ENCODE peak calls at places on chromosomes 7 and 10, in four cellular contexts. F is GM23248, W is thoracic aorta, J is pancreas. M is an unnamed sample.

GRCh38 chr10:17684537-17684936 is 40.6 kb downstream of the STAM start:
- DNase-seq in J (no peak), F (no peak), W (no peak), M (no peak)

GRCh38 chr10:71754562-71754961 is 18.8 kb downstream of the VSIR start:
- DNase-seq in J (no peak), F (no peak), W (no peak), M (no peak)

GRCh38 chr7:15096853-15097252 is 194.3 kb upstream of the DGKB start:
- DNase-seq in F (no peak), J (no peak), W (no peak), M (no peak)

GRCh38 chr10:24333736-24334135 is 124.8 kb downstream of the KIAA1217 start:
- DNase-seq in F (peak; percentile 51), W (no peak), J (no peak), M (no peak)

GRCh38 chr7:93307131-93307660 is 75.0 kb downstream of the VPS50 start:
- DNase-seq in F (peak; percentile 86), J (no peak), W (no peak), M (peak; percentile 51)

GRCh38 chr10:71761105-71761511 is 12.2 kb downstream of the VSIR start:
- DNase-seq in F (no peak), W (no peak), J (no peak), M (peak; percentile 82)

GRCh38 chr10:103958996-103959395 is 7.9 kb upstream of the SLK start:
- DNase-seq in W (no peak), F (peak; percentile 16), J (no peak), M (peak; percentile 83)

GRCh38 chr10:69864321-69864720 is 62.6 kb downstream of the COL13A1 start:
- DNase-seq in W (no peak), F (peak; percentile 99), J (no peak), M (peak; percentile 92)

GRCh38 chr7:44460325-44460724 is 30.1 kb downstream of the NUDCD3 start:
- DNase-seq in W (no peak), F (no peak), J (no peak), M (peak; percentile 30)

GRCh38 chr7:50399635-50400034 is 50.5 kb downstream of the FIGNL1 start:
- DNase-seq in F (no peak), J (no peak), W (no peak), M (no peak)

GRCh38 chr10:76150139-76150885 is 718.9 kb downstream of the LRMDA start:
- DNase-seq in W (no peak), J (peak; percentile 39), F (peak; percentile 5), M (peak; percentile 73)

GRCh38 chr10:66455304-66455703 is 470.5 kb upstream of the LRRTM3 start:
- DNase-seq in J (no peak), F (no peak), W (no peak), M (peak; percentile 2)

GRCh38 chr7:30173058-30173897 is 38.5 kb downstream of the MTURN start:
- DNase-seq in J (peak; percentile 81), W (peak; percentile 43), F (peak; percentile 98), M (peak; percentile 99)

GRCh38 chr10:70479161-70479531 is 579 bp downstream of the PALD1 start:
- DNase-seq in J (no peak), F (no peak), W (no peak), M (no peak)

GRCh38 chr10:116742367-116743265 is at the start of gene HSPA12A:
- DNase-seq in F (peak; percentile 96), W (peak; percentile 63), J (peak; percentile 84), M (peak; percentile 76)

GRCh38 chr10:74746813-74747212 is 79.6 kb upstream of the KAT6B start:
- DNase-seq in W (no peak), J (no peak), F (peak; percentile 32), M (no peak)

GRCh38 chr7:28806841-28807240 is 151.3 kb downstream of the TRIL start:
- DNase-seq in F (peak; percentile 93), W (no peak), J (no peak), M (no peak)

GRCh38 chr10:88915781-88916180 is 35.7 kb downstream of the STAMBPL1 start:
- DNase-seq in W (no peak), F (no peak), J (no peak), M (no peak)
- H3K4me1 ChIP-seq in W (peaks cover 4% of the 10 kb centered on the region), F (peaks cover 13% of the 10 kb centered on the region), J (no peaks in the 10 kb centered on the region), M (no peaks in the 10 kb centered on the region)

GRCh38 chr7:108132551-108133265 is 2.5 kb upstream of the LAMB4 start:
- DNase-seq in J (no peak), F (no peak), W (no peak), M (peak; percentile 93)
- H3K4me1 ChIP-seq in J (no peaks in the 10 kb centered on the region), F (no peaks in the 10 kb centered on the region), W (no peaks in the 10 kb centered on the region), M (peaks cover 33% of the 10 kb centered on the region)

GRCh38 chr10:79451046-79451699 is 5.7 kb upstream of the ZCCHC24 start:
- DNase-seq in W (no peak), F (no peak), J (no peak), M (no peak)
- H3K4me1 ChIP-seq in W (peaks cover 6% of the 10 kb centered on the region), F (peaks cover 24% of the 10 kb centered on the region), J (no peaks in the 10 kb centered on the region), M (peaks cover 19% of the 10 kb centered on the region)

GRCh38 chr10:126390324-126390723 is 2.0 kb upstream of the ADAM12 start:
- DNase-seq in W (no peak), J (no peak), F (no peak), M (no peak)
- H3K4me1 ChIP-seq in W (peaks cover 18% of the 10 kb centered on the region), J (no peaks in the 10 kb centered on the region), F (peaks cover 26% of the 10 kb centered on the region), M (peaks cover 18% of the 10 kb centered on the region)

GRCh38 chr10:80489371-80490112 is 35.4 kb downstream of the TSPAN14 start:
- DNase-seq in F (no peak), J (no peak), W (no peak), M (no peak)
- H3K4me1 ChIP-seq in F (peaks cover 12% of the 10 kb centered on the region), J (peaks cover 56% of the 10 kb centered on the region), W (peaks cover 37% of the 10 kb centered on the region), M (peaks cover 38% of the 10 kb centered on the region)

DNA sequence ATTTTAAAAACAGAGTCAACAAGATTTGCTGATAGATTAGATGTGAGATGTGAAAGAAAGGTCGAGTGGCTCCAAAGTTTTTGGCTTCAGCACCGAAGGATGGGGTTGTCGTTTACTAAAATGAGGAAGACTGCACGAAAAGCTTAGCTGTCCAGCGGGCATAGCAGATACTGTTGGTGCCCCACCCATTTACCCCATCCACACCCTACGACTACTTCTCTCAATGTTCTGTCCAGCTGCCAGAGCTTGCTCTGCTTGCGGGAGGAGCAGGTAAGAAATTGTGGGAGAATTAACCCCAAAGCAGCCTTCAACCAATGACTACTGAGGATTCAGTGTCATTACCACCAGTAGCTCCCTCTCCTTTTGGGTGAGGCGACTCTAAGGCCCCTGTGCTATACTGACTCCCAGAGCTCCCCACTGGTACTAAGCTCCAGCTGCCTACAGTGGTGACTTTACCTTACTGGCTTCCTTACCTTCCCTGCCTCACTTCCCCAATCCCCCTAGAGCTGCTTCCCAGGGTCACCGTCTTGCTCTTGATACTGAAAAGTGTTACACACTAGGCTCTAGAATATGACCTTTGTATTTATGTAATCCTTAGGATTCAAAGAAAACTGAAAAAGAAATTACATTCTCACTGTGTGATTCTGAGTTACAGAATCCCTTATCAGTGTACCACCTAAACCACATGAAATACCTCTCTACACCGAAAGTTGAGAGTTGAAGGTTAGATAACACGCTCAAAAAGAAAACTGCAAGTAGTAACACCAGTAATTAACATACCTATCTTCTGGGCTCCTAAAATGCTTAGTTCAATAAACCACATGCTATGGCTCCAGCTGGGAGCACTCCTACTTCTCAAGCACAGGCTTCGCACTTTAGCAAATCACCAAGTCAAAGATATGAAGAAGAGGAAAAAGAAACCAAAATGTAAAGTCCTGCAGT is 22.2 kb downstream of the CACUL1 start:
- DNase-seq in J (no peak), F (no peak), W (no peak), M (no peak)
- H3K4me1 ChIP-seq in J (peaks cover 63% of the 10 kb centered on the region), F (no peaks in the 10 kb centered on the region), W (peaks cover 72% of the 10 kb centered on the region), M (peaks cover 32% of the 10 kb centered on the region)

GRCh38 chr10:68096913-68097509 is 12.3 kb upstream of the MYPN start:
- DNase-seq in J (peak; percentile 68), F (peak; percentile 96), W (no peak), M (peak; percentile 94)
- H3K4me1 ChIP-seq in J (no peaks in the 10 kb centered on the region), F (peaks cover 88% of the 10 kb centered on the region), W (no peaks in the 10 kb centered on the region), M (peaks cover 62% of the 10 kb centered on the region)